ENCODE peak calls at places on chromosomes 5 and 9, in nine cellular contexts. One of them, this sample, is unnamed.

GRCh38 chr9:137055385-137056364 is 1.8 kb upstream of the ENTPD2 start:
- DNase-seq in AG04449: no peak
- DNase-seq in cardiac septum: peak
- DNase-seq in kidney: peak
- DNase-seq in coronary artery: no peak
- DNase-seq in EL: peak
- DNase-seq in NCI-H2029: peak
- DNase-seq in stimulated activated CD4-positive, alpha-beta T cell treated with anti-CD3 and anti-CD28 coated beads, Interleukin-12 subunit alpha, Interleukin-12 subunit beta, amount 100 ng/mL, for 48 hours: no peak
- DNase-seq in CD8-positive, alpha-beta memory T cell: no peak
- DNase-seq in this sample: no peak

GRCh38 chr9:111615928-111616327 is 15.2 kb upstream of the DNAJC25 start:
- DNase-seq in AG04449: no peak
- DNase-seq in cardiac septum: no peak
- DNase-seq in kidney: no peak
- DNase-seq in coronary artery: no peak
- DNase-seq in EL: no peak
- DNase-seq in NCI-H2029: no peak
- DNase-seq in stimulated activated CD4-positive, alpha-beta T cell treated with anti-CD3 and anti-CD28 coated beads, Interleukin-12 subunit alpha, Interleukin-12 subunit beta, amount 100 ng/mL, for 48 hours: no peak
- DNase-seq in CD8-positive, alpha-beta memory T cell: no peak
- DNase-seq in this sample: no peak

GRCh38 chr9:15357050-15357653 is 50.1 kb upstream of the TTC39B start:
- DNase-seq in AG04449: no peak
- DNase-seq in cardiac septum: no peak
- DNase-seq in kidney: no peak
- DNase-seq in coronary artery: no peak
- DNase-seq in EL: no peak
- DNase-seq in NCI-H2029: no peak
- DNase-seq in stimulated activated CD4-positive, alpha-beta T cell treated with anti-CD3 and anti-CD28 coated beads, Interleukin-12 subunit alpha, Interleukin-12 subunit beta, amount 100 ng/mL, for 48 hours: peak
- DNase-seq in CD8-positive, alpha-beta memory T cell: no peak
- DNase-seq in this sample: no peak

GRCh38 chr5:127187711-127188110 is 102.9 kb upstream of the MEGF10 start:
- DNase-seq in AG04449: no peak
- DNase-seq in cardiac septum: no peak
- DNase-seq in kidney: no peak
- DNase-seq in coronary artery: no peak
- DNase-seq in EL: peak
- DNase-seq in NCI-H2029: no peak
- DNase-seq in stimulated activated CD4-positive, alpha-beta T cell treated with anti-CD3 and anti-CD28 coated beads, Interleukin-12 subunit alpha, Interleukin-12 subunit beta, amount 100 ng/mL, for 48 hours: no peak
- DNase-seq in CD8-positive, alpha-beta memory T cell: no peak
- DNase-seq in this sample: no peak

GRCh38 chr9:89453452-89453851 is 44.5 kb downstream of the SEMA4D start:
- DNase-seq in AG04449: no peak
- DNase-seq in cardiac septum: no peak
- DNase-seq in kidney: peak
- DNase-seq in coronary artery: no peak
- DNase-seq in EL: no peak
- DNase-seq in NCI-H2029: no peak
- DNase-seq in stimulated activated CD4-positive, alpha-beta T cell treated with anti-CD3 and anti-CD28 coated beads, Interleukin-12 subunit alpha, Interleukin-12 subunit beta, amount 100 ng/mL, for 48 hours: no peak
- DNase-seq in CD8-positive, alpha-beta memory T cell: no peak
- DNase-seq in this sample: no peak

GRCh38 chr5:109805472-109805871 is 115.7 kb downstream of the MAN2A1 start:
- DNase-seq in AG04449: no peak
- DNase-seq in cardiac septum: no peak
- DNase-seq in kidney: no peak
- DNase-seq in coronary artery: no peak
- DNase-seq in EL: peak
- DNase-seq in NCI-H2029: no peak
- DNase-seq in stimulated activated CD4-positive, alpha-beta T cell treated with anti-CD3 and anti-CD28 coated beads, Interleukin-12 subunit alpha, Interleukin-12 subunit beta, amount 100 ng/mL, for 48 hours: no peak
- DNase-seq in CD8-positive, alpha-beta memory T cell: no peak
- DNase-seq in this sample: no peak

GRCh38 chr5:132199116-132199680 is 28.5 kb downstream of the P4HA2 start:
- DNase-seq in AG04449: no peak
- DNase-seq in cardiac septum: no peak
- DNase-seq in kidney: no peak
- DNase-seq in coronary artery: no peak
- DNase-seq in EL: no peak
- DNase-seq in NCI-H2029: no peak
- DNase-seq in stimulated activated CD4-positive, alpha-beta T cell treated with anti-CD3 and anti-CD28 coated beads, Interleukin-12 subunit alpha, Interleukin-12 subunit beta, amount 100 ng/mL, for 48 hours: no peak
- DNase-seq in CD8-positive, alpha-beta memory T cell: no peak
- DNase-seq in this sample: peak

GRCh38 chr9:126802343-126803059 is 2.3 kb upstream of the ZBTB43 start:
- DNase-seq in AG04449: no peak
- DNase-seq in cardiac septum: no peak
- DNase-seq in kidney: no peak
- DNase-seq in coronary artery: no peak
- DNase-seq in EL: no peak
- DNase-seq in NCI-H2029: no peak
- DNase-seq in stimulated activated CD4-positive, alpha-beta T cell treated with anti-CD3 and anti-CD28 coated beads, Interleukin-12 subunit alpha, Interleukin-12 subunit beta, amount 100 ng/mL, for 48 hours: no peak
- DNase-seq in CD8-positive, alpha-beta memory T cell: no peak
- DNase-seq in this sample: no peak

GRCh38 chr5:163619273-163619672 is 113.9 kb downstream of the MAT2B start:
- DNase-seq in AG04449: no peak
- DNase-seq in cardiac septum: no peak
- DNase-seq in kidney: no peak
- DNase-seq in coronary artery: no peak
- DNase-seq in EL: no peak
- DNase-seq in NCI-H2029: no peak
- DNase-seq in stimulated activated CD4-positive, alpha-beta T cell treated with anti-CD3 and anti-CD28 coated beads, Interleukin-12 subunit alpha, Interleukin-12 subunit beta, amount 100 ng/mL, for 48 hours: no peak
- DNase-seq in CD8-positive, alpha-beta memory T cell: no peak
- DNase-seq in this sample: no peak

GRCh38 chr5:112551437-112552018 is 132.5 kb upstream of the EPB41L4A start:
- DNase-seq in AG04449: peak
- DNase-seq in cardiac septum: no peak
- DNase-seq in kidney: no peak
- DNase-seq in coronary artery: no peak
- DNase-seq in EL: peak
- DNase-seq in NCI-H2029: peak
- DNase-seq in stimulated activated CD4-positive, alpha-beta T cell treated with anti-CD3 and anti-CD28 coated beads, Interleukin-12 subunit alpha, Interleukin-12 subunit beta, amount 100 ng/mL, for 48 hours: no peak
- DNase-seq in CD8-positive, alpha-beta memory T cell: peak
- DNase-seq in this sample: no peak

GRCh38 chr5:59562756-59563389 is 330.7 kb downstream of the PDE4D start:
- DNase-seq in AG04449: peak
- DNase-seq in cardiac septum: no peak
- DNase-seq in kidney: peak
- DNase-seq in coronary artery: no peak
- DNase-seq in EL: peak
- DNase-seq in NCI-H2029: peak
- DNase-seq in stimulated activated CD4-positive, alpha-beta T cell treated with anti-CD3 and anti-CD28 coated beads, Interleukin-12 subunit alpha, Interleukin-12 subunit beta, amount 100 ng/mL, for 48 hours: no peak
- DNase-seq in CD8-positive, alpha-beta memory T cell: peak
- DNase-seq in this sample: no peak

GRCh38 chr9:107131108-107131799 is 151.8 kb upstream of the RAD23B start:
- DNase-seq in AG04449: no peak
- DNase-seq in cardiac septum: no peak
- DNase-seq in kidney: peak
- DNase-seq in coronary artery: no peak
- DNase-seq in EL: no peak
- DNase-seq in NCI-H2029: no peak
- DNase-seq in stimulated activated CD4-positive, alpha-beta T cell treated with anti-CD3 and anti-CD28 coated beads, Interleukin-12 subunit alpha, Interleukin-12 subunit beta, amount 100 ng/mL, for 48 hours: no peak
- DNase-seq in CD8-positive, alpha-beta memory T cell: no peak
- DNase-seq in this sample: no peak

GRCh38 chr9:91176426-91176825 is 185.3 kb downstream of the AUH start:
- DNase-seq in AG04449: no peak
- DNase-seq in cardiac septum: peak
- DNase-seq in kidney: no peak
- DNase-seq in coronary artery: peak
- DNase-seq in EL: no peak
- DNase-seq in NCI-H2029: no peak
- DNase-seq in stimulated activated CD4-positive, alpha-beta T cell treated with anti-CD3 and anti-CD28 coated beads, Interleukin-12 subunit alpha, Interleukin-12 subunit beta, amount 100 ng/mL, for 48 hours: no peak
- DNase-seq in CD8-positive, alpha-beta memory T cell: no peak
- DNase-seq in this sample: peak

GRCh38 chr9:127955294-127956015 is 17.8 kb upstream of the DPM2 start:
- DNase-seq in AG04449: no peak
- DNase-seq in cardiac septum: no peak
- DNase-seq in kidney: peak
- DNase-seq in coronary artery: no peak
- DNase-seq in EL: peak
- DNase-seq in NCI-H2029: peak
- DNase-seq in stimulated activated CD4-positive, alpha-beta T cell treated with anti-CD3 and anti-CD28 coated beads, Interleukin-12 subunit alpha, Interleukin-12 subunit beta, amount 100 ng/mL, for 48 hours: peak
- DNase-seq in CD8-positive, alpha-beta memory T cell: peak
- DNase-seq in this sample: no peak

GRCh38 chr5:127909821-127910220 is 173.7 kb upstream of the SLC12A2 start:
- DNase-seq in AG04449: no peak
- DNase-seq in cardiac septum: no peak
- DNase-seq in kidney: no peak
- DNase-seq in coronary artery: no peak
- DNase-seq in EL: no peak
- DNase-seq in NCI-H2029: peak
- DNase-seq in stimulated activated CD4-positive, alpha-beta T cell treated with anti-CD3 and anti-CD28 coated beads, Interleukin-12 subunit alpha, Interleukin-12 subunit beta, amount 100 ng/mL, for 48 hours: no peak
- DNase-seq in CD8-positive, alpha-beta memory T cell: no peak
- DNase-seq in this sample: no peak

GRCh38 chr5:100758780-100759179 is 144.3 kb downstream of the ST8SIA4 start:
- DNase-seq in AG04449: no peak
- DNase-seq in cardiac septum: no peak
- DNase-seq in kidney: no peak
- DNase-seq in coronary artery: no peak
- DNase-seq in EL: no peak
- DNase-seq in NCI-H2029: peak
- DNase-seq in stimulated activated CD4-positive, alpha-beta T cell treated with anti-CD3 and anti-CD28 coated beads, Interleukin-12 subunit alpha, Interleukin-12 subunit beta, amount 100 ng/mL, for 48 hours: no peak
- DNase-seq in CD8-positive, alpha-beta memory T cell: no peak
- DNase-seq in this sample: no peak

GRCh38 chr5:50440651-50441478 is at the start of gene EMB:
- DNase-seq in AG04449: no peak
- DNase-seq in cardiac septum: peak
- DNase-seq in kidney: peak
- DNase-seq in coronary artery: no peak
- DNase-seq in EL: peak
- DNase-seq in NCI-H2029: no peak
- DNase-seq in stimulated activated CD4-positive, alpha-beta T cell treated with anti-CD3 and anti-CD28 coated beads, Interleukin-12 subunit alpha, Interleukin-12 subunit beta, amount 100 ng/mL, for 48 hours: peak
- DNase-seq in CD8-positive, alpha-beta memory T cell: peak
- DNase-seq in this sample: no peak

GRCh38 chr5:168822745-168823281 is 243.6 kb upstream of the PANK3 start:
- DNase-seq in AG04449: no peak
- DNase-seq in cardiac septum: no peak
- DNase-seq in kidney: no peak
- DNase-seq in coronary artery: no peak
- DNase-seq in EL: no peak
- DNase-seq in NCI-H2029: no peak
- DNase-seq in stimulated activated CD4-positive, alpha-beta T cell treated with anti-CD3 and anti-CD28 coated beads, Interleukin-12 subunit alpha, Interleukin-12 subunit beta, amount 100 ng/mL, for 48 hours: no peak
- DNase-seq in CD8-positive, alpha-beta memory T cell: no peak
- DNase-seq in this sample: no peak

GRCh38 chr5:180130876-180131740 is 59.5 kb upstream of the RNF130 start:
- DNase-seq in AG04449: no peak
- DNase-seq in cardiac septum: peak
- DNase-seq in kidney: peak
- DNase-seq in coronary artery: peak
- DNase-seq in EL: no peak
- DNase-seq in NCI-H2029: no peak
- DNase-seq in stimulated activated CD4-positive, alpha-beta T cell treated with anti-CD3 and anti-CD28 coated beads, Interleukin-12 subunit alpha, Interleukin-12 subunit beta, amount 100 ng/mL, for 48 hours: no peak
- DNase-seq in CD8-positive, alpha-beta memory T cell: no peak
- DNase-seq in this sample: no peak

GRCh38 chr5:135486679-135487395 is 34.7 kb upstream of the TIFAB start:
- DNase-seq in AG04449: no peak
- DNase-seq in cardiac septum: peak
- DNase-seq in kidney: no peak
- DNase-seq in coronary artery: no peak
- DNase-seq in EL: no peak
- DNase-seq in NCI-H2029: peak
- DNase-seq in stimulated activated CD4-positive, alpha-beta T cell treated with anti-CD3 and anti-CD28 coated beads, Interleukin-12 subunit alpha, Interleukin-12 subunit beta, amount 100 ng/mL, for 48 hours: no peak
- DNase-seq in CD8-positive, alpha-beta memory T cell: no peak
- DNase-seq in this sample: no peak

GRCh38 chr5:78537821-78538220 is 110.8 kb downstream of the LHFPL2 start:
- DNase-seq in AG04449: no peak
- DNase-seq in cardiac septum: no peak
- DNase-seq in kidney: no peak
- DNase-seq in coronary artery: peak
- DNase-seq in EL: peak
- DNase-seq in NCI-H2029: peak
- DNase-seq in stimulated activated CD4-positive, alpha-beta T cell treated with anti-CD3 and anti-CD28 coated beads, Interleukin-12 subunit alpha, Interleukin-12 subunit beta, amount 100 ng/mL, for 48 hours: no peak
- DNase-seq in CD8-positive, alpha-beta memory T cell: no peak
- DNase-seq in this sample: peak

GRCh38 chr5:133828727-133829126 is 139.7 kb downstream of the C5orf15 start:
- DNase-seq in AG04449: no peak
- DNase-seq in cardiac septum: peak
- DNase-seq in kidney: peak
- DNase-seq in coronary artery: no peak
- DNase-seq in EL: no peak
- DNase-seq in NCI-H2029: no peak
- DNase-seq in stimulated activated CD4-positive, alpha-beta T cell treated with anti-CD3 and anti-CD28 coated beads, Interleukin-12 subunit alpha, Interleukin-12 subunit beta, amount 100 ng/mL, for 48 hours: no peak
- DNase-seq in CD8-positive, alpha-beta memory T cell: no peak
- DNase-seq in this sample: no peak

GRCh38 chr9:33103381-33104110 is 27.1 kb upstream of the SMU1 start:
- DNase-seq in AG04449: no peak
- DNase-seq in cardiac septum: no peak
- DNase-seq in kidney: no peak
- DNase-seq in coronary artery: no peak
- DNase-seq in EL: no peak
- DNase-seq in NCI-H2029: no peak
- DNase-seq in stimulated activated CD4-positive, alpha-beta T cell treated with anti-CD3 and anti-CD28 coated beads, Interleukin-12 subunit alpha, Interleukin-12 subunit beta, amount 100 ng/mL, for 48 hours: no peak
- DNase-seq in CD8-positive, alpha-beta memory T cell: no peak
- DNase-seq in this sample: no peak

GRCh38 chr9:111429175-111429574 is 55.0 kb downstream of the ECPAS start:
- DNase-seq in AG04449: no peak
- DNase-seq in cardiac septum: no peak
- DNase-seq in kidney: no peak
- DNase-seq in coronary artery: no peak
- DNase-seq in EL: peak
- DNase-seq in NCI-H2029: no peak
- DNase-seq in stimulated activated CD4-positive, alpha-beta T cell treated with anti-CD3 and anti-CD28 coated beads, Interleukin-12 subunit alpha, Interleukin-12 subunit beta, amount 100 ng/mL, for 48 hours: no peak
- DNase-seq in CD8-positive, alpha-beta memory T cell: no peak
- DNase-seq in this sample: no peak

GRCh38 chr5:122063836-122064235 is 14.2 kb downstream of the LOX start:
- DNase-seq in AG04449: no peak
- DNase-seq in cardiac septum: no peak
- DNase-seq in kidney: no peak
- DNase-seq in coronary artery: no peak
- DNase-seq in EL: peak
- DNase-seq in NCI-H2029: no peak
- DNase-seq in stimulated activated CD4-positive, alpha-beta T cell treated with anti-CD3 and anti-CD28 coated beads, Interleukin-12 subunit alpha, Interleukin-12 subunit beta, amount 100 ng/mL, for 48 hours: no peak
- DNase-seq in CD8-positive, alpha-beta memory T cell: no peak
- DNase-seq in this sample: no peak

GRCh38 chr9:136533775-136534157 is 12.1 kb downstream of the NOTCH1 start:
- DNase-seq in AG04449: no peak
- DNase-seq in cardiac septum: peak
- DNase-seq in kidney: peak
- DNase-seq in coronary artery: no peak
- DNase-seq in EL: no peak
- DNase-seq in NCI-H2029: no peak
- DNase-seq in stimulated activated CD4-positive, alpha-beta T cell treated with anti-CD3 and anti-CD28 coated beads, Interleukin-12 subunit alpha, Interleukin-12 subunit beta, amount 100 ng/mL, for 48 hours: peak
- DNase-seq in CD8-positive, alpha-beta memory T cell: peak
- DNase-seq in this sample: no peak

GRCh38 chr9:121271368-121272351 is 3.7 kb downstream of the GSN start:
- DNase-seq in AG04449: peak
- DNase-seq in cardiac septum: peak
- DNase-seq in kidney: no peak
- DNase-seq in coronary artery: peak
- DNase-seq in EL: peak
- DNase-seq in NCI-H2029: no peak
- DNase-seq in stimulated activated CD4-positive, alpha-beta T cell treated with anti-CD3 and anti-CD28 coated beads, Interleukin-12 subunit alpha, Interleukin-12 subunit beta, amount 100 ng/mL, for 48 hours: no peak
- DNase-seq in CD8-positive, alpha-beta memory T cell: no peak
- DNase-seq in this sample: peak

GRCh38 chr9:123640792-123641222 is 284.8 kb downstream of the CRB2 start:
- DNase-seq in AG04449: no peak
- DNase-seq in cardiac septum: no peak
- DNase-seq in kidney: no peak
- DNase-seq in coronary artery: no peak
- DNase-seq in EL: no peak
- DNase-seq in NCI-H2029: no peak
- DNase-seq in stimulated activated CD4-positive, alpha-beta T cell treated with anti-CD3 and anti-CD28 coated beads, Interleukin-12 subunit alpha, Interleukin-12 subunit beta, amount 100 ng/mL, for 48 hours: no peak
- DNase-seq in CD8-positive, alpha-beta memory T cell: no peak
- DNase-seq in this sample: no peak

GRCh38 chr9:91714020-91714721 is 235.9 kb downstream of the ROR2 start:
- DNase-seq in AG04449: no peak
- DNase-seq in cardiac septum: peak
- DNase-seq in kidney: peak
- DNase-seq in coronary artery: no peak
- DNase-seq in EL: peak
- DNase-seq in NCI-H2029: peak
- DNase-seq in stimulated activated CD4-positive, alpha-beta T cell treated with anti-CD3 and anti-CD28 coated beads, Interleukin-12 subunit alpha, Interleukin-12 subunit beta, amount 100 ng/mL, for 48 hours: no peak
- DNase-seq in CD8-positive, alpha-beta memory T cell: peak
- DNase-seq in this sample: no peak

GRCh38 chr9:136664000-136664798 is 1.5 kb downstream of the EGFL7 start:
- DNase-seq in AG04449: no peak
- DNase-seq in cardiac septum: no peak
- DNase-seq in kidney: no peak
- DNase-seq in coronary artery: no peak
- DNase-seq in EL: no peak
- DNase-seq in NCI-H2029: no peak
- DNase-seq in stimulated activated CD4-positive, alpha-beta T cell treated with anti-CD3 and anti-CD28 coated beads, Interleukin-12 subunit alpha, Interleukin-12 subunit beta, amount 100 ng/mL, for 48 hours: no peak
- DNase-seq in CD8-positive, alpha-beta memory T cell: no peak
- DNase-seq in this sample: no peak

GRCh38 chr9:135952664-135953206 is 8.4 kb downstream of the UBAC1 start:
- DNase-seq in AG04449: no peak
- DNase-seq in cardiac septum: no peak
- DNase-seq in kidney: peak
- DNase-seq in coronary artery: no peak
- DNase-seq in EL: no peak
- DNase-seq in NCI-H2029: no peak
- DNase-seq in stimulated activated CD4-positive, alpha-beta T cell treated with anti-CD3 and anti-CD28 coated beads, Interleukin-12 subunit alpha, Interleukin-12 subunit beta, amount 100 ng/mL, for 48 hours: no peak
- DNase-seq in CD8-positive, alpha-beta memory T cell: no peak
- DNase-seq in this sample: no peak